ENCODE peak calls at places on chromosomes 5 and 9, in eight cellular contexts. One of them, this sample, is unnamed.

GRCh38 chr5:1292846-1293415 is 1.9 kb downstream of the TERT start:
- DNase-seq in activated CD8-positive, alpha-beta T cell treated with anti-CD3 and anti-CD28 coated beads for 36 hours: no peak
- DNase-seq in K562: no peak
- DNase-seq in neural crest cell: no peak
- DNase-seq in NCI-H2081: no peak
- DNase-seq in germinal center: no peak
- DNase-seq in body of pancreas: no peak
- DNase-seq in stimulated activated CD4-positive, alpha-beta T cell treated with anti-CD3 and anti-CD28 coated beads, TNF-alpha, amount 100 ng/mL, for 1 hour: no peak
- DNase-seq in this sample: no peak

GRCh38 chr5:124798890-124799289 is 52.5 kb upstream of the ZNF608 start:
- DNase-seq in activated CD8-positive, alpha-beta T cell treated with anti-CD3 and anti-CD28 coated beads for 36 hours: no peak
- DNase-seq in K562: no peak
- DNase-seq in neural crest cell: no peak
- DNase-seq in NCI-H2081: no peak
- DNase-seq in germinal center: no peak
- DNase-seq in body of pancreas: no peak
- DNase-seq in stimulated activated CD4-positive, alpha-beta T cell treated with anti-CD3 and anti-CD28 coated beads, TNF-alpha, amount 100 ng/mL, for 1 hour: no peak
- DNase-seq in this sample: no peak

GRCh38 chr5:151208481-151208914 is 15.4 kb downstream of the CCDC69 start:
- DNase-seq in activated CD8-positive, alpha-beta T cell treated with anti-CD3 and anti-CD28 coated beads for 36 hours: peak; percentile 23
- DNase-seq in K562: no peak
- DNase-seq in neural crest cell: no peak
- DNase-seq in NCI-H2081: no peak
- DNase-seq in germinal center: no peak
- DNase-seq in body of pancreas: no peak
- DNase-seq in stimulated activated CD4-positive, alpha-beta T cell treated with anti-CD3 and anti-CD28 coated beads, TNF-alpha, amount 100 ng/mL, for 1 hour: no peak
- DNase-seq in this sample: no peak

GRCh38 chr9:95150903-95151302 is 166.6 kb downstream of the FANCC start:
- DNase-seq in activated CD8-positive, alpha-beta T cell treated with anti-CD3 and anti-CD28 coated beads for 36 hours: no peak
- DNase-seq in K562: no peak
- DNase-seq in neural crest cell: no peak
- DNase-seq in NCI-H2081: no peak
- DNase-seq in germinal center: no peak
- DNase-seq in body of pancreas: no peak
- DNase-seq in stimulated activated CD4-positive, alpha-beta T cell treated with anti-CD3 and anti-CD28 coated beads, TNF-alpha, amount 100 ng/mL, for 1 hour: no peak
- DNase-seq in this sample: no peak

GRCh38 chr9:20357207-20357503 is 265.1 kb downstream of the MLLT3 start:
- DNase-seq in activated CD8-positive, alpha-beta T cell treated with anti-CD3 and anti-CD28 coated beads for 36 hours: no peak
- DNase-seq in K562: no peak
- DNase-seq in neural crest cell: no peak
- DNase-seq in NCI-H2081: no peak
- DNase-seq in germinal center: no peak
- DNase-seq in body of pancreas: no peak
- DNase-seq in stimulated activated CD4-positive, alpha-beta T cell treated with anti-CD3 and anti-CD28 coated beads, TNF-alpha, amount 100 ng/mL, for 1 hour: no peak
- DNase-seq in this sample: no peak

GRCh38 chr5:90134892-90135291 is 274.7 kb downstream of the CETN3 start:
- DNase-seq in activated CD8-positive, alpha-beta T cell treated with anti-CD3 and anti-CD28 coated beads for 36 hours: no peak
- DNase-seq in K562: no peak
- DNase-seq in neural crest cell: no peak
- DNase-seq in NCI-H2081: no peak
- DNase-seq in germinal center: no peak
- DNase-seq in body of pancreas: no peak
- DNase-seq in stimulated activated CD4-positive, alpha-beta T cell treated with anti-CD3 and anti-CD28 coated beads, TNF-alpha, amount 100 ng/mL, for 1 hour: no peak
- DNase-seq in this sample: no peak

GRCh38 chr9:73183917-73184861 is 32.5 kb downstream of the ANXA1 start:
- DNase-seq in activated CD8-positive, alpha-beta T cell treated with anti-CD3 and anti-CD28 coated beads for 36 hours: no peak
- DNase-seq in K562: peak; percentile 11
- DNase-seq in neural crest cell: no peak
- DNase-seq in NCI-H2081: peak; percentile 41
- DNase-seq in germinal center: peak; percentile 1
- DNase-seq in body of pancreas: no peak
- DNase-seq in stimulated activated CD4-positive, alpha-beta T cell treated with anti-CD3 and anti-CD28 coated beads, TNF-alpha, amount 100 ng/mL, for 1 hour: no peak
- DNase-seq in this sample: peak; percentile 0

GRCh38 chr9:69292078-69292477 is 32.9 kb upstream of the ENTREP1 start:
- DNase-seq in activated CD8-positive, alpha-beta T cell treated with anti-CD3 and anti-CD28 coated beads for 36 hours: no peak
- DNase-seq in K562: peak; percentile 11
- DNase-seq in neural crest cell: no peak
- DNase-seq in NCI-H2081: no peak
- DNase-seq in germinal center: no peak
- DNase-seq in body of pancreas: no peak
- DNase-seq in stimulated activated CD4-positive, alpha-beta T cell treated with anti-CD3 and anti-CD28 coated beads, TNF-alpha, amount 100 ng/mL, for 1 hour: no peak
- DNase-seq in this sample: no peak

GRCh38 chr5:84242286-84242685 is 142.4 kb downstream of the EDIL3 start:
- DNase-seq in activated CD8-positive, alpha-beta T cell treated with anti-CD3 and anti-CD28 coated beads for 36 hours: no peak
- DNase-seq in K562: no peak
- DNase-seq in neural crest cell: no peak
- DNase-seq in NCI-H2081: no peak
- DNase-seq in germinal center: no peak
- DNase-seq in body of pancreas: no peak
- DNase-seq in stimulated activated CD4-positive, alpha-beta T cell treated with anti-CD3 and anti-CD28 coated beads, TNF-alpha, amount 100 ng/mL, for 1 hour: no peak
- DNase-seq in this sample: no peak

GRCh38 chr9:626591-626990 is 214.9 kb upstream of the DMRT1 start:
- DNase-seq in activated CD8-positive, alpha-beta T cell treated with anti-CD3 and anti-CD28 coated beads for 36 hours: no peak
- DNase-seq in K562: no peak
- DNase-seq in neural crest cell: no peak
- DNase-seq in NCI-H2081: no peak
- DNase-seq in germinal center: no peak
- DNase-seq in body of pancreas: no peak
- DNase-seq in stimulated activated CD4-positive, alpha-beta T cell treated with anti-CD3 and anti-CD28 coated beads, TNF-alpha, amount 100 ng/mL, for 1 hour: no peak
- DNase-seq in this sample: no peak

GRCh38 chr9:99239341-99240055 is 17.4 kb downstream of the SEC61B start:
- DNase-seq in activated CD8-positive, alpha-beta T cell treated with anti-CD3 and anti-CD28 coated beads for 36 hours: no peak
- DNase-seq in K562: no peak
- DNase-seq in neural crest cell: no peak
- DNase-seq in NCI-H2081: no peak
- DNase-seq in germinal center: no peak
- DNase-seq in body of pancreas: peak; percentile 24
- DNase-seq in stimulated activated CD4-positive, alpha-beta T cell treated with anti-CD3 and anti-CD28 coated beads, TNF-alpha, amount 100 ng/mL, for 1 hour: no peak
- DNase-seq in this sample: no peak

GRCh38 chr5:151742870-151743294 is 15.5 kb downstream of the ATOX1 start:
- DNase-seq in activated CD8-positive, alpha-beta T cell treated with anti-CD3 and anti-CD28 coated beads for 36 hours: no peak
- DNase-seq in K562: peak; percentile 35
- DNase-seq in neural crest cell: peak; percentile 44
- DNase-seq in NCI-H2081: peak; percentile 21
- DNase-seq in germinal center: no peak
- DNase-seq in body of pancreas: peak; percentile 17
- DNase-seq in stimulated activated CD4-positive, alpha-beta T cell treated with anti-CD3 and anti-CD28 coated beads, TNF-alpha, amount 100 ng/mL, for 1 hour: no peak
- DNase-seq in this sample: peak; percentile 13

GRCh38 chr5:139392678-139393496 is 2.0 kb downstream of the PROB1 start:
- DNase-seq in activated CD8-positive, alpha-beta T cell treated with anti-CD3 and anti-CD28 coated beads for 36 hours: peak; percentile 94
- DNase-seq in K562: no peak
- DNase-seq in neural crest cell: peak; percentile 71
- DNase-seq in NCI-H2081: no peak
- DNase-seq in germinal center: peak; percentile 92
- DNase-seq in body of pancreas: peak; percentile 45
- DNase-seq in stimulated activated CD4-positive, alpha-beta T cell treated with anti-CD3 and anti-CD28 coated beads, TNF-alpha, amount 100 ng/mL, for 1 hour: peak; percentile 16
- DNase-seq in this sample: peak; percentile 64

GRCh38 chr5:77629553-77630245 is 8.8 kb downstream of the OTP start:
- DNase-seq in activated CD8-positive, alpha-beta T cell treated with anti-CD3 and anti-CD28 coated beads for 36 hours: peak; percentile 7
- DNase-seq in K562: no peak
- DNase-seq in neural crest cell: no peak
- DNase-seq in NCI-H2081: no peak
- DNase-seq in germinal center: no peak
- DNase-seq in body of pancreas: peak; percentile 10
- DNase-seq in stimulated activated CD4-positive, alpha-beta T cell treated with anti-CD3 and anti-CD28 coated beads, TNF-alpha, amount 100 ng/mL, for 1 hour: no peak
- DNase-seq in this sample: peak; percentile 65

GRCh38 chr5:167511-167910 is 23.8 kb upstream of the LRRC14B start:
- DNase-seq in activated CD8-positive, alpha-beta T cell treated with anti-CD3 and anti-CD28 coated beads for 36 hours: no peak
- DNase-seq in K562: no peak
- DNase-seq in neural crest cell: no peak
- DNase-seq in NCI-H2081: no peak
- DNase-seq in germinal center: no peak
- DNase-seq in body of pancreas: no peak
- DNase-seq in stimulated activated CD4-positive, alpha-beta T cell treated with anti-CD3 and anti-CD28 coated beads, TNF-alpha, amount 100 ng/mL, for 1 hour: no peak
- DNase-seq in this sample: no peak

GRCh38 chr9:72675586-72675985 is 154.2 kb downstream of the TMC1 start:
- DNase-seq in activated CD8-positive, alpha-beta T cell treated with anti-CD3 and anti-CD28 coated beads for 36 hours: no peak
- DNase-seq in K562: no peak
- DNase-seq in neural crest cell: no peak
- DNase-seq in NCI-H2081: peak; percentile 66
- DNase-seq in germinal center: no peak
- DNase-seq in body of pancreas: no peak
- DNase-seq in stimulated activated CD4-positive, alpha-beta T cell treated with anti-CD3 and anti-CD28 coated beads, TNF-alpha, amount 100 ng/mL, for 1 hour: no peak
- DNase-seq in this sample: no peak

GRCh38 chr5:75340714-75341478 is 3.9 kb downstream of the HMGCR start:
- DNase-seq in activated CD8-positive, alpha-beta T cell treated with anti-CD3 and anti-CD28 coated beads for 36 hours: no peak
- DNase-seq in K562: no peak
- DNase-seq in neural crest cell: no peak
- DNase-seq in NCI-H2081: no peak
- DNase-seq in germinal center: no peak
- DNase-seq in body of pancreas: no peak
- DNase-seq in stimulated activated CD4-positive, alpha-beta T cell treated with anti-CD3 and anti-CD28 coated beads, TNF-alpha, amount 100 ng/mL, for 1 hour: no peak
- DNase-seq in this sample: no peak

GRCh38 chr9:117013596-117013995 is 326.5 kb downstream of the TRIM32 start:
- DNase-seq in activated CD8-positive, alpha-beta T cell treated with anti-CD3 and anti-CD28 coated beads for 36 hours: no peak
- DNase-seq in K562: no peak
- DNase-seq in neural crest cell: no peak
- DNase-seq in NCI-H2081: no peak
- DNase-seq in germinal center: no peak
- DNase-seq in body of pancreas: no peak
- DNase-seq in stimulated activated CD4-positive, alpha-beta T cell treated with anti-CD3 and anti-CD28 coated beads, TNF-alpha, amount 100 ng/mL, for 1 hour: no peak
- DNase-seq in this sample: no peak

GRCh38 chr9:100129772-100130171 is 30.7 kb downstream of the INVS start:
- DNase-seq in activated CD8-positive, alpha-beta T cell treated with anti-CD3 and anti-CD28 coated beads for 36 hours: no peak
- DNase-seq in K562: no peak
- DNase-seq in neural crest cell: no peak
- DNase-seq in NCI-H2081: no peak
- DNase-seq in germinal center: no peak
- DNase-seq in body of pancreas: no peak
- DNase-seq in stimulated activated CD4-positive, alpha-beta T cell treated with anti-CD3 and anti-CD28 coated beads, TNF-alpha, amount 100 ng/mL, for 1 hour: no peak
- DNase-seq in this sample: no peak

GRCh38 chr9:131366745-131367401 is 27.0 kb upstream of the PRRC2B start:
- DNase-seq in activated CD8-positive, alpha-beta T cell treated with anti-CD3 and anti-CD28 coated beads for 36 hours: peak; percentile 30
- DNase-seq in K562: no peak
- DNase-seq in neural crest cell: no peak
- DNase-seq in NCI-H2081: no peak
- DNase-seq in germinal center: no peak
- DNase-seq in body of pancreas: peak; percentile 46
- DNase-seq in stimulated activated CD4-positive, alpha-beta T cell treated with anti-CD3 and anti-CD28 coated beads, TNF-alpha, amount 100 ng/mL, for 1 hour: no peak
- DNase-seq in this sample: peak; percentile 21

GRCh38 chr5:134092875-134093274 is 21.6 kb upstream of the TCF7 start:
- DNase-seq in activated CD8-positive, alpha-beta T cell treated with anti-CD3 and anti-CD28 coated beads for 36 hours: no peak
- DNase-seq in K562: no peak
- DNase-seq in neural crest cell: no peak
- DNase-seq in NCI-H2081: peak; percentile 3
- DNase-seq in germinal center: no peak
- DNase-seq in body of pancreas: peak; percentile 85
- DNase-seq in stimulated activated CD4-positive, alpha-beta T cell treated with anti-CD3 and anti-CD28 coated beads, TNF-alpha, amount 100 ng/mL, for 1 hour: no peak
- DNase-seq in this sample: peak; percentile 28

GRCh38 chr5:14097998-14098471 is 45.1 kb upstream of the TRIO start:
- DNase-seq in activated CD8-positive, alpha-beta T cell treated with anti-CD3 and anti-CD28 coated beads for 36 hours: no peak
- DNase-seq in K562: no peak
- DNase-seq in neural crest cell: no peak
- DNase-seq in NCI-H2081: no peak
- DNase-seq in germinal center: no peak
- DNase-seq in body of pancreas: no peak
- DNase-seq in stimulated activated CD4-positive, alpha-beta T cell treated with anti-CD3 and anti-CD28 coated beads, TNF-alpha, amount 100 ng/mL, for 1 hour: no peak
- DNase-seq in this sample: no peak

This sample was measured in NCI-H146.